ENCODE peak calls at places on chromosomes 6 and 20, in eight cellular contexts. F is uterus, P is spleen, R is suprapubic skin, C is transverse colon, K is breast epithelium, H is IMR-90, Y is lower leg skin. U is an unnamed sample.

GRCh38 chr6:163745566-163746400 is 331.3 kb downstream of the QKI start:
- DNase-seq in R (no peak), H (peak), F (no peak), Y (peak), P (no peak), C (no peak), K (no peak), U (peak)

GRCh38 chr6:79170915-79171314 is 63.6 kb downstream of the HMGN3 start:
- DNase-seq in Y (no peak), R (no peak), P (no peak), F (no peak), C (no peak), K (no peak), H (peak), U (no peak)

GRCh38 chr6:136344420-136344819 is 54.8 kb upstream of the BCLAF1 start:
- DNase-seq in C (no peak), P (no peak), K (no peak), Y (no peak), F (no peak), R (no peak), H (peak), U (no peak)

GRCh38 chr6:99350573-99350972 is 1.1 kb upstream of the FAXC start:
- DNase-seq in H (no peak), C (no peak), K (no peak), P (no peak), Y (no peak), R (no peak), F (no peak), U (no peak)

GRCh38 chr20:57744206-57744605 is 34.4 kb upstream of the PMEPA1 start:
- DNase-seq in K (no peak), H (no peak), Y (no peak), F (no peak), R (no peak), C (no peak), P (no peak), U (no peak)

GRCh38 chr20:31972481-31973386 is 4.8 kb downstream of the XKR7 start:
- DNase-seq in Y (no peak), P (no peak), K (no peak), H (peak), F (no peak), C (no peak), R (no peak), U (peak)

GRCh38 chr6:166595061-166595780 is 8.7 kb upstream of the RAMACL start:
- DNase-seq in H (peak), R (no peak), Y (no peak), K (no peak), P (no peak), C (no peak), F (peak), U (no peak)

GRCh38 chr6:67877288-67877687 is 757.8 kb upstream of the ADGRB3 start:
- DNase-seq in Y (no peak), K (no peak), P (no peak), C (no peak), F (no peak), H (no peak), R (no peak), U (no peak)

GRCh38 chr20:15836634-15837033 is 736.6 kb downstream of the KIF16B start:
- DNase-seq in K (no peak), P (no peak), F (no peak), H (no peak), C (no peak), Y (no peak), R (no peak), U (no peak)

GRCh38 chr20:20367681-20368413 is at the start of gene INSM1:
- DNase-seq in F (no peak), K (no peak), R (no peak), P (no peak), C (no peak), H (no peak), Y (no peak), U (no peak)

GRCh38 chr6:169719117-169719516 is 5.2 kb downstream of the PHF10 start:
- DNase-seq in P (no peak), Y (no peak), C (no peak), H (peak), R (no peak), K (no peak), F (no peak), U (no peak)

GRCh38 chr20:64077094-64077493 is 2.2 kb downstream of the RGS19 start:
- DNase-seq in C (peak), P (peak), Y (no peak), F (no peak), K (no peak), R (no peak), H (no peak), U (no peak)

GRCh38 chr6:114051031-114051430 is 80.1 kb upstream of the HDAC2 start:
- DNase-seq in H (no peak), K (no peak), Y (no peak), P (no peak), C (no peak), R (no peak), F (no peak), U (no peak)

GRCh38 chr6:41302638-41303037 is 16.2 kb upstream of the TREM1 start:
- DNase-seq in Y (no peak), R (no peak), K (no peak), P (no peak), C (no peak), F (no peak), H (no peak), U (no peak)

GRCh38 chr6:107819976-107820551 is 4.0 kb downstream of the SCML4 start:
- DNase-seq in P (no peak), F (no peak), C (peak), R (no peak), H (peak), Y (peak), K (peak), U (no peak)

GRCh38 chr6:12439296-12439695 is 149.1 kb downstream of the EDN1 start:
- DNase-seq in Y (no peak), R (no peak), H (no peak), C (no peak), P (no peak), F (no peak), K (no peak), U (no peak)

GRCh38 chr6:76881414-76881813 is 581.9 kb downstream of the HTR1B start:
- DNase-seq in P (no peak), H (peak), C (no peak), Y (no peak), R (no peak), K (no peak), F (no peak), U (no peak)

GRCh38 chr20:44720617-44720993 is 5.4 kb downstream of the CCN5 start:
- DNase-seq in R (no peak), F (no peak), C (no peak), P (no peak), K (peak), H (peak), Y (no peak), U (peak)

GRCh38 chr20:40996326-40996725 is 32.3 kb upstream of the TOP1 start:
- DNase-seq in R (no peak), P (no peak), H (no peak), F (no peak), Y (no peak), C (no peak), K (no peak), U (no peak)

GRCh38 chr6:25137497-25137896 is 141.7 kb upstream of the CARMIL1 start:
- DNase-seq in F (no peak), H (no peak), K (no peak), C (no peak), R (no peak), Y (no peak), P (no peak), U (no peak)

GRCh38 chr20:48908661-48909316 is 12.7 kb upstream of the ARFGEF2 start:
- DNase-seq in F (no peak), C (no peak), P (no peak), H (no peak), K (no peak), R (no peak), Y (no peak), U (no peak)

GRCh38 chr6:54835176-54835575 is 11.4 kb upstream of the FAM83B start:
- DNase-seq in P (no peak), R (no peak), K (no peak), H (no peak), Y (no peak), F (no peak), C (no peak), U (no peak)

GRCh38 chr6:159676804-159677203 is 16.2 kb downstream of the SOD2 start:
- DNase-seq in C (no peak), P (no peak), Y (no peak), F (no peak), R (no peak), K (no peak), H (peak), U (no peak)

GRCh38 chr6:159681104-159681503 is 11.9 kb downstream of the SOD2 start:
- DNase-seq in Y (no peak), P (no peak), F (no peak), H (no peak), K (no peak), C (no peak), R (no peak), U (no peak)

GRCh38 chr6:159680104-159680503 is 12.9 kb downstream of the SOD2 start:
- DNase-seq in K (no peak), P (no peak), R (no peak), Y (no peak), H (peak), F (no peak), C (no peak), U (no peak)

GRCh38 chr6:159677226-159677901 is 15.7 kb downstream of the SOD2 start:
- DNase-seq in F (no peak), K (no peak), Y (no peak), H (no peak), R (no peak), P (no peak), C (no peak), U (no peak)

DNA sequence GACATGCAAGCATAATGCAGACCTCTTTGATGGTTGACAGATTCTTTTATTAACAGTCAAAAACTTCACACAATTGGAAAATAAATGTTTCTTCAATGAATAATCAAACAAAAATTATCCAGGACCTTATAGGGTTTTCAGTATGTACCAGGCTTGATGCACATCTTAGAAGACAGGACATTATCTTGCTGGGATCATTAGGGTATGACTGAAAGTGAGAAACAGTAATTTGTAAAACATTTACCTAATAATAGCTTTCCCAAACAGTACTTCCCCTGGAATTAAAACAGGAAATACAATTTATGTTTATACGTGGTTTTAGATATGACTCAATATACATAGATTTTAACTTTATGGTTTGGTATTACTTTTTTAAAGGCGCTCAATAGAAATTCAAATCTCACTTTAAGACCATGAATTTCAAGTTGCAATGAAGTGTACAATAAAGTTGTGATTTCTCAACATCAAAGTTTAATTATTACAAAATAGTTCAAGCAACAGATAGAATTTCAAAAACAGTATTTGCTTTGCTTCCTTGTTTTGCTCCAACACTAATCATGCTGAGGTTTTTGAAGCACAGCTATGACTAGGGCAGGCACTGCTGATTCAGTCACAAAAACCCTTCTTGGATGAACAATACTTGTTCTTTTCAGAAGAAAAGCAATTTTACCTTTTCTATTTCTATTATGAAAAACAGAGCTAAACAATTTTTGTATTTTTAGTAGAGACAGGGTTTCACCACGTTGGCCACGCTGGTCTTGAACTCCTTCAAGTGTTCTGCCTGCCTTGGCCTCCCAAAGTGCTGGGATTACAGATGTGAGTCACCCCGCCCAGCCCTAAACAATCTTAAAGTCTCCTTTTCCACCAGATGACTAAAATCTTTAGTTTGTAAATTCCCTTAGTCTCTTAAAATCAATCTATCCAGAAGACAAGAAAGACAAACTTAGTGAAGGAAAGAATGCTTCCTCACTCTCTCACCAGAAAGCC is 13.7 kb downstream of the SOD2 start:
- DNase-seq in K (no peak), Y (no peak), H (peak), F (no peak), R (no peak), C (no peak), P (no peak), U (no peak)
- TF ChIP-seq POLR2A in K (no peak), Y (no peak), H (no peak), F (no peak), R (no peak), C (no peak), P (no peak), U (no peak)

GRCh38 chr20:46134716-46135115 is 16.6 kb downstream of the CD40 start:
- DNase-seq in Y (no peak), F (no peak), C (no peak), K (no peak), H (no peak), P (no peak), R (no peak), U (no peak)

GRCh38 chr20:46131396-46131795 is 13.3 kb downstream of the CD40 start:
- DNase-seq in H (peak), R (no peak), P (no peak), Y (no peak), C (no peak), K (no peak), F (no peak), U (no peak)

GRCh38 chr20:46133886-46134654 is 16.0 kb downstream of the CD40 start:
- DNase-seq in H (no peak), C (no peak), R (no peak), F (no peak), Y (no peak), P (no peak), K (no peak), U (no peak)

GRCh38 chr20:46130534-46130933 is 12.4 kb downstream of the CD40 start:
- DNase-seq in Y (no peak), R (peak), K (no peak), H (no peak), P (peak), C (no peak), F (no peak), U (no peak)

DNA sequence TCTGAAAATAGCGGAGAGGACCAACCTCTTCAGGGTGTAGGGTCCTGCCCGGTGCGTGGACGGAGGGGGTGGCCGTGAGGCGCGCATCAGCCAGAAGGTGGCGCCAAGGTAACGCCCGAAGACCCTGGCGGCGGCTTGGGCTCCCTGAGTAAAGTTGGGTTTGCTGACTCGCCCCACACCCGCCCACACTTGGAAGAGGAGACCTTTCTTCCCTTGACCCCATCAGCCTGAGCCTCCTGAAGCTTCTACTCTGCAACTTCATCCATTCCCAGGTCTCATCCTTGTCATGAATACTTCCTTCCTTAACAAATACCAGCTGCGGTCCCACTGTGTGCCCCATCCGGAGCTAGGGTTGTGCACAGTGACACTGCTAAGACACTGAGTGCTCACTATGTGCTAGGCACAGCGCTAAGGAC is 14.6 kb downstream of the CD40 start:
- DNase-seq in H (peak), F (peak), Y (peak), R (peak), K (peak), C (peak), P (peak), U (peak)
- TF ChIP-seq POLR2A in H (no peak), F (no peak), Y (no peak), R (no peak), K (no peak), C (no peak), P (no peak), U (no peak)

DNA sequence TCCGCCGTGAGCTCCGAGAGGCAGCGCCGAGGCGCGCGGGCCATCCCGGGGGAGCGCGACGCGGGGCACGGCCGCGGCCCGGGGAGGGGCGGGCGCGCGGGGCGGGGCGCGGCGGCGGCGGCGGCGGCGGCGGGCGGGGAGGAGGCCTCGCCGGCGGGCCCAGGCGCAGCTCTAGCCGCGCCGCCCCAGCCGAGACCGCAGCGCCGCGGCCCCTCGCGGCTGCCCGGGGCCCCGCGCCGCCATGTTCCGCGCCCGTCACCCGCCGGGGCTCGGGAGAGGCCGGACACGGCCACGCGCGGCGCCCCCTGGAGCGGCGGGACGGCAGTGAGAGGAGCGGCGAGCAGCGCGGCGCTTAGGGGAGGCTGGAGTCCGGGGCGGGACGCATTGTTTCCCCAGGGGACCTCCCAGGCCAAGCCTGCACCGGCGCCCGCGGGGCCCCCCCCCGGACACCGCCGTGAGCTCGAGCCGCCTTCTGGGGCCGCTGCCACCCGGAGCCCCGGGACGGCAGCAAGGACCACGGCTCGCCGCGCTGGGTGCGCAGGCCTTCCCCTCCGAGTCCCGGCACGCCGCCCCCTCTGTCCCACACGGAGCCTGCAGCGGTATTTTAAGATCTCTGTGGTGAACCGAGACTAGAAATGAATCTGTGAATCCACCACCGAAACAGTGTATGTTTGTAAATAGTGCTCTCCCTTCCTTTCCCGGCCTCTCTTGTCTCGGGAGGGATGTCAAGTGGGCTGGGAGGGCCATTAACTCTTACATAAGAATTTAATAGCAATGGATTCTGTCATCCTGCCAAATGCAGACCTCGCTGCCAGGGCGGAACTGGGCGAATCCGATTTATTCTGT is at the start of gene KIF13A:
- DNase-seq in P (peak), C (peak), H (peak), Y (peak), K (peak), F (peak), R (peak), U (peak)
- TF ChIP-seq POLR2A in P (no peak), C (peak), H (no peak), Y (no peak), K (no peak), F (peak), R (no peak), U (peak)

GRCh38 chr6:33425668-33426577 is 6.1 kb downstream of the SYNGAP1 start:
- DNase-seq in Y (peak), C (peak), F (peak), K (peak), R (peak), H (peak), P (peak), U (peak)
- TF ChIP-seq POLR2A in Y (no peak), C (peak), F (no peak), K (no peak), R (no peak), H (peak), P (peak), U (peak)

GRCh38 chr20:56391037-56391436 is 978 bp downstream of the AURKA start:
- DNase-seq in C (no peak), R (no peak), Y (no peak), F (no peak), H (no peak), P (no peak), K (no peak), U (no peak)

GRCh38 chr20:56393133-56393472 is 658 bp downstream of the CSTF1 start:
- DNase-seq in Y (no peak), C (no peak), R (no peak), H (no peak), F (no peak), P (no peak), K (no peak), U (no peak)

GRCh38 chr20:56392282-56393132 is at the start of gene CSTF1:
- DNase-seq in P (peak), H (peak), K (peak), R (peak), Y (peak), C (peak), F (peak), U (peak)

GRCh38 chr20:56393653-56394052 is 1.2 kb downstream of the CSTF1 start:
- DNase-seq in K (no peak), H (no peak), Y (no peak), C (no peak), P (no peak), R (no peak), F (no peak), U (no peak)

GRCh38 chr20:56391596-56392281 is at the start of gene AURKA:
- DNase-seq in R (no peak), Y (no peak), P (no peak), C (no peak), F (no peak), H (no peak), K (no peak), U (no peak)
- TF ChIP-seq POLR2A in R (no peak), Y (no peak), P (no peak), C (peak), F (no peak), H (peak), K (no peak), U (no peak)

DNA sequence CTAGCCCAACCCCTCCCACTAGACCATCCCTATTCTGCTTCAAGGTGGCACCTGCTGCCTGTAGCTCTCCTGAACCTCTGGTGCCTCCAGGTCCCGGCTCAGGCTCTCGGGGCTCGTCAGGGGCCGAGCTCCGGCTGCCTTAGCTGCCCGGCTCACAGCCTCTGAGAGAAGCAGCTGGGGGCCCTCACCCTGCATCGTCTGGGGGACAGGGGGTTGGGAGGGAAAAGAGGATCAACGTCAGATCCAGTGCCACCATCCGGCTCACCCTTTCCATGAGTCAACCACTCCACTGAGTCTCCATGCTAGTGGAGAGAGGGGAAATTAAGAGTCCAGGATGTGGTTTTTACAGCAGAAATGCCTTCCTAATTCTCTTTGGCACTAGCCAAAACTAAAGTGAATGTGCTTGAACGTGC is 13.0 kb downstream of the BAG6 start:
- DNase-seq in H (peak), R (no peak), P (no peak), Y (no peak), F (no peak), K (no peak), C (no peak), U (no peak)
- TF ChIP-seq POLR2A in H (peak), R (no peak), P (no peak), Y (no peak), F (no peak), K (no peak), C (no peak), U (no peak)

GRCh38 chr6:10749734-10750133 is 2.1 kb downstream of the TMEM14B start:
- DNase-seq in K (no peak), F (no peak), R (no peak), C (no peak), P (no peak), H (no peak), Y (no peak), U (no peak)
- TF ChIP-seq POLR2A in K (no peak), F (no peak), R (no peak), C (no peak), P (no peak), H (no peak), Y (no peak), U (no peak)

GRCh38 chr6:36544228-36544627 is 3.1 kb downstream of the STK38 start:
- DNase-seq in R (no peak), H (no peak), C (peak), Y (peak), K (no peak), F (no peak), P (no peak), U (no peak)
- TF ChIP-seq POLR2A in R (no peak), H (no peak), C (no peak), Y (no peak), K (no peak), F (no peak), P (no peak), U (no peak)